ENCODE peak calls at places on chromosomes 3 and 15, in eight cellular contexts. One of them, this sample, is unnamed.

GRCh38 chr3:132753946-132754345 is 31.7 kb upstream of the NPHP3 start:
- DNase-seq in A549: no peak
- DNase-seq in Panc1: no peak
- DNase-seq in naive thymus-derived CD4-positive, alpha-beta T cell: no peak
- DNase-seq in pancreas: no peak
- DNase-seq in cardiac muscle cell: peak; percentile 7
- DNase-seq in stomach: no peak
- DNase-seq in left ventricle myocardium inferior: no peak
- DNase-seq in this sample: no peak

GRCh38 chr3:70006089-70006488 is 6.6 kb downstream of the SAMMSON start:
- DNase-seq in A549: no peak
- DNase-seq in Panc1: no peak
- DNase-seq in naive thymus-derived CD4-positive, alpha-beta T cell: no peak
- DNase-seq in pancreas: no peak
- DNase-seq in cardiac muscle cell: peak; percentile 32
- DNase-seq in stomach: no peak
- DNase-seq in left ventricle myocardium inferior: no peak
- DNase-seq in this sample: no peak

GRCh38 chr3:85681906-85682305 is 723.1 kb downstream of the CADM2 start:
- DNase-seq in A549: no peak
- DNase-seq in Panc1: no peak
- DNase-seq in naive thymus-derived CD4-positive, alpha-beta T cell: no peak
- DNase-seq in pancreas: no peak
- DNase-seq in cardiac muscle cell: no peak
- DNase-seq in stomach: no peak
- DNase-seq in left ventricle myocardium inferior: no peak
- DNase-seq in this sample: no peak

GRCh38 chr3:55549172-55549571 is 62.1 kb upstream of the WNT5A start:
- DNase-seq in A549: no peak
- DNase-seq in Panc1: no peak
- DNase-seq in naive thymus-derived CD4-positive, alpha-beta T cell: no peak
- DNase-seq in pancreas: no peak
- DNase-seq in cardiac muscle cell: peak; percentile 21
- DNase-seq in stomach: no peak
- DNase-seq in left ventricle myocardium inferior: no peak
- DNase-seq in this sample: no peak

GRCh38 chr3:11583638-11584046 is 60.1 kb downstream of the VGLL4 start:
- DNase-seq in A549: no peak
- DNase-seq in Panc1: no peak
- DNase-seq in naive thymus-derived CD4-positive, alpha-beta T cell: no peak
- DNase-seq in pancreas: no peak
- DNase-seq in cardiac muscle cell: no peak
- DNase-seq in stomach: no peak
- DNase-seq in left ventricle myocardium inferior: no peak
- DNase-seq in this sample: peak; percentile 27

GRCh38 chr3:46897829-46898320 is 20.4 kb downstream of the PTH1R start:
- DNase-seq in A549: no peak
- DNase-seq in Panc1: no peak
- DNase-seq in naive thymus-derived CD4-positive, alpha-beta T cell: no peak
- DNase-seq in pancreas: peak; percentile 49
- DNase-seq in cardiac muscle cell: no peak
- DNase-seq in stomach: no peak
- DNase-seq in left ventricle myocardium inferior: peak; percentile 16
- DNase-seq in this sample: no peak

GRCh38 chr15:39438260-39438659 is 142.6 kb upstream of the THBS1 start:
- DNase-seq in A549: no peak
- DNase-seq in Panc1: no peak
- DNase-seq in naive thymus-derived CD4-positive, alpha-beta T cell: no peak
- DNase-seq in pancreas: no peak
- DNase-seq in cardiac muscle cell: no peak
- DNase-seq in stomach: no peak
- DNase-seq in left ventricle myocardium inferior: peak; percentile 58
- DNase-seq in this sample: no peak

GRCh38 chr15:41971893-41972340 is 440 bp downstream of the EHD4 start:
- DNase-seq in A549: no peak
- DNase-seq in Panc1: no peak
- DNase-seq in naive thymus-derived CD4-positive, alpha-beta T cell: no peak
- DNase-seq in pancreas: no peak
- DNase-seq in cardiac muscle cell: no peak
- DNase-seq in stomach: peak; percentile 27
- DNase-seq in left ventricle myocardium inferior: peak; percentile 38
- DNase-seq in this sample: peak; percentile 33

GRCh38 chr15:85706779-85707518 is 87.8 kb downstream of the KLHL25 start:
- DNase-seq in A549: no peak
- DNase-seq in Panc1: no peak
- DNase-seq in naive thymus-derived CD4-positive, alpha-beta T cell: peak; percentile 75
- DNase-seq in pancreas: no peak
- DNase-seq in cardiac muscle cell: peak; percentile 97
- DNase-seq in stomach: no peak
- DNase-seq in left ventricle myocardium inferior: no peak
- DNase-seq in this sample: peak; percentile 49

GRCh38 chr3:156811092-156811862 is 14.9 kb upstream of the LEKR1 start:
- DNase-seq in A549: no peak
- DNase-seq in Panc1: no peak
- DNase-seq in naive thymus-derived CD4-positive, alpha-beta T cell: no peak
- DNase-seq in pancreas: no peak
- DNase-seq in cardiac muscle cell: peak; percentile 46
- DNase-seq in stomach: no peak
- DNase-seq in left ventricle myocardium inferior: no peak
- DNase-seq in this sample: no peak

GRCh38 chr3:101879623-101880284 is 30.4 kb downstream of the NFKBIZ start:
- DNase-seq in A549: no peak
- DNase-seq in Panc1: no peak
- DNase-seq in naive thymus-derived CD4-positive, alpha-beta T cell: no peak
- DNase-seq in pancreas: no peak
- DNase-seq in cardiac muscle cell: no peak
- DNase-seq in stomach: no peak
- DNase-seq in left ventricle myocardium inferior: no peak
- DNase-seq in this sample: no peak

GRCh38 chr3:192013110-192013509 is 552.1 kb downstream of the PYDC2 start:
- DNase-seq in A549: no peak
- DNase-seq in Panc1: no peak
- DNase-seq in naive thymus-derived CD4-positive, alpha-beta T cell: no peak
- DNase-seq in pancreas: no peak
- DNase-seq in cardiac muscle cell: no peak
- DNase-seq in stomach: no peak
- DNase-seq in left ventricle myocardium inferior: no peak
- DNase-seq in this sample: no peak

GRCh38 chr3:178771511-178771910 is 235.3 kb downstream of the KCNMB2 start:
- DNase-seq in A549: no peak
- DNase-seq in Panc1: no peak
- DNase-seq in naive thymus-derived CD4-positive, alpha-beta T cell: no peak
- DNase-seq in pancreas: no peak
- DNase-seq in cardiac muscle cell: no peak
- DNase-seq in stomach: no peak
- DNase-seq in left ventricle myocardium inferior: no peak
- DNase-seq in this sample: no peak

GRCh38 chr3:145776782-145777408 is 384.1 kb downstream of the PLOD2 start:
- DNase-seq in A549: peak; percentile 68
- DNase-seq in Panc1: peak; percentile 28
- DNase-seq in naive thymus-derived CD4-positive, alpha-beta T cell: no peak
- DNase-seq in pancreas: no peak
- DNase-seq in cardiac muscle cell: peak; percentile 86
- DNase-seq in stomach: peak; percentile 60
- DNase-seq in left ventricle myocardium inferior: no peak
- DNase-seq in this sample: no peak

GRCh38 chr15:42457445-42458442 is 33.2 kb downstream of the ZNF106 start:
- DNase-seq in A549: no peak
- DNase-seq in Panc1: no peak
- DNase-seq in naive thymus-derived CD4-positive, alpha-beta T cell: no peak
- DNase-seq in pancreas: no peak
- DNase-seq in cardiac muscle cell: peak; percentile 98
- DNase-seq in stomach: peak; percentile 44
- DNase-seq in left ventricle myocardium inferior: peak; percentile 70
- DNase-seq in this sample: peak; percentile 81

GRCh38 chr3:58690490-58690889 is 23.9 kb upstream of the FAM3D start:
- DNase-seq in A549: no peak
- DNase-seq in Panc1: no peak
- DNase-seq in naive thymus-derived CD4-positive, alpha-beta T cell: no peak
- DNase-seq in pancreas: no peak
- DNase-seq in cardiac muscle cell: no peak
- DNase-seq in stomach: no peak
- DNase-seq in left ventricle myocardium inferior: no peak
- DNase-seq in this sample: no peak

GRCh38 chr3:14266361-14266760 is 87.7 kb downstream of the LSM3 start:
- DNase-seq in A549: no peak
- DNase-seq in Panc1: no peak
- DNase-seq in naive thymus-derived CD4-positive, alpha-beta T cell: no peak
- DNase-seq in pancreas: no peak
- DNase-seq in cardiac muscle cell: peak; percentile 89
- DNase-seq in stomach: no peak
- DNase-seq in left ventricle myocardium inferior: peak; percentile 42
- DNase-seq in this sample: peak; percentile 79

GRCh38 chr3:18124501-18124900 is 300.6 kb downstream of the SATB1 start:
- DNase-seq in A549: no peak
- DNase-seq in Panc1: no peak
- DNase-seq in naive thymus-derived CD4-positive, alpha-beta T cell: no peak
- DNase-seq in pancreas: no peak
- DNase-seq in cardiac muscle cell: peak; percentile 60
- DNase-seq in stomach: no peak
- DNase-seq in left ventricle myocardium inferior: no peak
- DNase-seq in this sample: no peak

DNA sequence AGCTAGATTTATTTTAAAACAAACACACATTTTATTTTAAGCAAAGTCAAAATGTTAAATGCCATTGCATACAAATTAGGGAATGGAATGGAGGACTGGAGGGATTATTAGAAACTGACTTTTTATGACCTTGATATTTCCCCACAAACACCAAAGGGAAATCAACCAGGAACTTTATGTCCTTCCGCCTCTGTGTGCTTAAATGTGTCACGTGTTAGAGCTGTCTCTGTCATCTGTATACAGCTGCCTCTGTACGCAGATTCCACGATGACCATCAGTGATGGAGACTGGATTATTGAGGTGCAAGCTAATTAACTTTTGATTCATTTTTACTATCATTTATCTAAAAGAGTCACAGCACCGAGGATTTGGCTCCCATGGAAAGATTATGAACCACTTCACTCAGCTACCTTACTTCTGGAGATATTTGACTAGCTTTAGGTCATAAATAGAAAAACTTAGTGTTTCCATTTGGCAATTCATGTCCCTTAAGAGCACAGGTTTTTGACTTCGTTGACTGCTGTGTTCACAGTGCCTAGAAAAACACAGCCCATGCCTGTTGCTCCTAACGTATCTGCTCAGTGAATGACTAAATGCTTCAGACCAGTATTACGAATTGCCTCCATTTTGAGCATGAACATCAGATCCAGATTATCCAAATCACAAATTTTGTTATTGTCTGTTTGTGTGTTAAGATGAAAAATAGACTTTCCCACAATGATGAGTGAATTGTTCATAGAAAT is 1048.1 kb downstream of the MCTP2 start:
- DNase-seq in A549: no peak
- DNase-seq in Panc1: no peak
- DNase-seq in naive thymus-derived CD4-positive, alpha-beta T cell: no peak
- DNase-seq in pancreas: no peak
- DNase-seq in cardiac muscle cell: no peak
- DNase-seq in stomach: no peak
- DNase-seq in left ventricle myocardium inferior: no peak
- DNase-seq in this sample: no peak
- H3K4me1 ChIP-seq in A549: no peaks in the 10 kb centered on the region
- H3K4me1 ChIP-seq in Panc1: no peaks in the 10 kb centered on the region
- H3K4me1 ChIP-seq in naive thymus-derived CD4-positive, alpha-beta T cell: no peaks in the 10 kb centered on the region
- H3K4me1 ChIP-seq in pancreas: no peaks in the 10 kb centered on the region
- H3K4me1 ChIP-seq in cardiac muscle cell: peaks cover 8% of the 10 kb centered on the region
- H3K4me1 ChIP-seq in stomach: no peaks in the 10 kb centered on the region
- H3K4me1 ChIP-seq in left ventricle myocardium inferior: no peaks in the 10 kb centered on the region
- H3K4me1 ChIP-seq in this sample: peaks cover 6% of the 10 kb centered on the region

GRCh38 chr15:38271895-38272294 is 19.3 kb downstream of the SPRED1 start:
- DNase-seq in A549: no peak
- DNase-seq in Panc1: no peak
- DNase-seq in naive thymus-derived CD4-positive, alpha-beta T cell: no peak
- DNase-seq in pancreas: no peak
- DNase-seq in cardiac muscle cell: no peak
- DNase-seq in stomach: no peak
- DNase-seq in left ventricle myocardium inferior: no peak
- DNase-seq in this sample: no peak

GRCh38 chr15:38263996-38264395 is 11.4 kb downstream of the SPRED1 start:
- DNase-seq in A549: no peak
- DNase-seq in Panc1: no peak
- DNase-seq in naive thymus-derived CD4-positive, alpha-beta T cell: no peak
- DNase-seq in pancreas: no peak
- DNase-seq in cardiac muscle cell: no peak
- DNase-seq in stomach: no peak
- DNase-seq in left ventricle myocardium inferior: no peak
- DNase-seq in this sample: no peak

GRCh38 chr15:38266247-38266996 is 13.8 kb downstream of the SPRED1 start:
- DNase-seq in A549: no peak
- DNase-seq in Panc1: no peak
- DNase-seq in naive thymus-derived CD4-positive, alpha-beta T cell: no peak
- DNase-seq in pancreas: no peak
- DNase-seq in cardiac muscle cell: peak; percentile 49
- DNase-seq in stomach: no peak
- DNase-seq in left ventricle myocardium inferior: no peak
- DNase-seq in this sample: no peak

DNA sequence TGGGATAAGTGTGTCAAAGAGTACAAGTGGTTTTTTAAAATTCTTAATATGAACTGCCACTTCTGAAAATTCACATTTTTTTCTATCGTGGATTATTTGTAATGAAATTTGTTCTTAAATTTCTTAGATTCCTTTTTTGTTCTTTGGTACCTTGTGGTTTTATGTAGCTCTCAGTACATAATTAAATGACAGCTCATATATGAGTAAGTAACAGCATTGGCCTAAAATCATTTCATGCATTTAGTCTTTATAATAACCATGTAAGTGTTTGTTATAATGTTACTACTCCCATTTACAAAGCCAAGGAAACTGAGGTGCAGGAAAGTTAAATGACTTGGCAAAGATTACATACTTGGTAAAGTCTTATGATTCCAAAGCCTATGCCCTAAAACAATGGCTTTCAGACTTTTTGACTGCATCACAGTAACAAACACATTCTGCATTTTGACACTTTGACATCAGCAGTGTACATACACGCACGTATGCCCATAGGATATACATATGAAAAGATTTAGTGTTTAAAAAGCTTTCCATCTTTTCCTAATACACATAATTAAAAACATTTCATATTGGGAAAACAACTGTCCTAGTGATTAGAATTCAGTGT is 14.9 kb downstream of the SPRED1 start:
- DNase-seq in A549: no peak
- DNase-seq in Panc1: no peak
- DNase-seq in naive thymus-derived CD4-positive, alpha-beta T cell: no peak
- DNase-seq in pancreas: no peak
- DNase-seq in cardiac muscle cell: no peak
- DNase-seq in stomach: no peak
- DNase-seq in left ventricle myocardium inferior: no peak
- DNase-seq in this sample: no peak
- H3K27ac ChIP-seq in A549: no peak overlapping the region
- H3K27ac ChIP-seq in Panc1: no peak overlapping the region
- H3K27ac ChIP-seq in naive thymus-derived CD4-positive, alpha-beta T cell: no peak overlapping the region
- H3K27ac ChIP-seq in pancreas: no peak overlapping the region
- H3K27ac ChIP-seq in cardiac muscle cell: no peak overlapping the region
- H3K27ac ChIP-seq in stomach: no peak overlapping the region
- H3K27ac ChIP-seq in left ventricle myocardium inferior: no peak overlapping the region
- H3K27ac ChIP-seq in this sample: no peak overlapping the region

GRCh38 chr15:99145005-99145404 is 40.1 kb downstream of the SYNM start:
- DNase-seq in A549: no peak
- DNase-seq in Panc1: no peak
- DNase-seq in naive thymus-derived CD4-positive, alpha-beta T cell: no peak
- DNase-seq in pancreas: no peak
- DNase-seq in cardiac muscle cell: no peak
- DNase-seq in stomach: no peak
- DNase-seq in left ventricle myocardium inferior: no peak
- DNase-seq in this sample: no peak
- H3K4me1 ChIP-seq in A549: no peaks in the 10 kb centered on the region
- H3K4me1 ChIP-seq in Panc1: no peaks in the 10 kb centered on the region
- H3K4me1 ChIP-seq in naive thymus-derived CD4-positive, alpha-beta T cell: no peaks in the 10 kb centered on the region
- H3K4me1 ChIP-seq in pancreas: peaks cover 3% of the 10 kb centered on the region
- H3K4me1 ChIP-seq in cardiac muscle cell: peaks cover 3% of the 10 kb centered on the region
- H3K4me1 ChIP-seq in stomach: no peaks in the 10 kb centered on the region
- H3K4me1 ChIP-seq in left ventricle myocardium inferior: peaks cover 47% of the 10 kb centered on the region
- H3K4me1 ChIP-seq in this sample: no peaks in the 10 kb centered on the region

GRCh38 chr3:179956416-179956830 is 80.3 kb downstream of the PEX5L start:
- DNase-seq in A549: no peak
- DNase-seq in Panc1: no peak
- DNase-seq in naive thymus-derived CD4-positive, alpha-beta T cell: no peak
- DNase-seq in pancreas: no peak
- DNase-seq in cardiac muscle cell: no peak
- DNase-seq in stomach: no peak
- DNase-seq in left ventricle myocardium inferior: no peak
- DNase-seq in this sample: no peak
- H3K27ac ChIP-seq in A549: no peak overlapping the region
- H3K27ac ChIP-seq in Panc1: no peak overlapping the region
- H3K27ac ChIP-seq in naive thymus-derived CD4-positive, alpha-beta T cell: no peak overlapping the region
- H3K27ac ChIP-seq in pancreas: no peak overlapping the region
- H3K27ac ChIP-seq in cardiac muscle cell: no peak overlapping the region
- H3K27ac ChIP-seq in stomach: no peak overlapping the region
- H3K27ac ChIP-seq in left ventricle myocardium inferior: no peak overlapping the region
- H3K27ac ChIP-seq in this sample: no peak overlapping the region

This sample was measured in uterus.